ENCODE peak calls at places on chromosomes 5 and 9, in ten cellular contexts. M is fibroblast of the conjunctiva, E is D341Med, V is NCI-H1048, R is sigmoid colon, X is amniotic stem cell, H is progenitor cell of endocrine pancreas, S is GM19239, B is cerebellum, J is GM03348. C is an unnamed sample.

GRCh38 chr5:147346006-147346561 is 111.3 kb downstream of the STK32A start:
- DNase-seq in M (no peak), R (no peak), B (no peak), S (no peak), V (no peak), J (no peak), X (no peak), H (no peak), E (peak; percentile 29), C (no peak)

GRCh38 chr5:142065273-142065672 is 43.3 kb upstream of the NDFIP1 start:
- DNase-seq in H (no peak), B (peak; percentile 79), S (no peak), E (no peak), M (no peak), V (no peak), J (no peak), R (no peak), X (no peak), C (no peak)

GRCh38 chr5:18067615-18068014 is 433.4 kb downstream of the TAF11L14 start:
- DNase-seq in E (no peak), H (no peak), M (no peak), X (no peak), J (no peak), S (no peak), R (no peak), V (no peak), B (no peak), C (no peak)

GRCh38 chr5:99141534-99142135 is 212.8 kb upstream of the CHD1 start:
- DNase-seq in X (no peak), J (no peak), V (no peak), M (no peak), B (no peak), H (no peak), S (no peak), R (no peak), E (no peak), C (no peak)

GRCh38 chr9:71793386-71794105 is 25.2 kb upstream of the CEMIP2 start:
- DNase-seq in H (no peak), X (no peak), B (no peak), J (peak; percentile 56), R (no peak), S (no peak), V (no peak), M (no peak), E (no peak), C (no peak)

GRCh38 chr5:17257705-17258273 is 40.4 kb downstream of the BASP1 start:
- DNase-seq in H (no peak), J (no peak), M (no peak), X (no peak), R (no peak), V (no peak), S (no peak), B (peak; percentile 31), E (no peak), C (no peak)

GRCh38 chr5:15585826-15586591 is 86.0 kb downstream of the FBXL7 start:
- DNase-seq in M (no peak), E (no peak), H (no peak), X (no peak), J (peak; percentile 40), R (no peak), S (no peak), B (no peak), V (no peak), C (no peak)

GRCh38 chr5:174418809-174419522 is 305.4 kb upstream of the MSX2 start:
- DNase-seq in X (no peak), S (no peak), V (no peak), R (no peak), J (no peak), E (peak; percentile 35), H (no peak), B (no peak), M (no peak), C (no peak)

GRCh38 chr5:87400305-87400899 is 12.3 kb downstream of the CCNH start:
- DNase-seq in J (peak; percentile 49), R (no peak), H (no peak), S (no peak), E (peak; percentile 35), X (no peak), B (peak; percentile 48), M (peak; percentile 23), V (no peak), C (no peak)

GRCh38 chr9:95835398-95835797 is 40.1 kb upstream of the ERCC6L2 start:
- DNase-seq in V (no peak), J (no peak), R (no peak), M (no peak), X (no peak), E (no peak), H (no peak), S (no peak), B (no peak), C (no peak)

GRCh38 chr9:113626735-113627495 is 163.4 kb downstream of the RGS3 start:
- DNase-seq in R (peak; percentile 91), E (no peak), S (no peak), X (no peak), M (no peak), J (no peak), V (no peak), B (no peak), H (no peak), C (no peak)

GRCh38 chr9:69346596-69347390 is 21.8 kb downstream of the ENTREP1 start:
- DNase-seq in E (no peak), V (no peak), X (no peak), B (no peak), J (no peak), S (no peak), R (no peak), H (no peak), M (no peak), C (no peak)

GRCh38 chr5:155689403-155689802 is 637.6 kb upstream of the SGCD start:
- DNase-seq in X (no peak), H (no peak), J (no peak), R (no peak), E (no peak), V (peak; percentile 50), S (no peak), B (no peak), M (no peak), C (peak; percentile 36)

GRCh38 chr9:76419782-76420380 is 25.7 kb upstream of the RFK start:
- DNase-seq in J (peak; percentile 56), E (peak; percentile 48), X (no peak), H (no peak), B (no peak), R (no peak), S (no peak), M (no peak), V (no peak), C (no peak)

GRCh38 chr9:113261917-113262671 is 13.3 kb downstream of the CDC26 start:
- DNase-seq in B (no peak), V (no peak), M (no peak), H (no peak), R (no peak), E (no peak), J (no peak), X (no peak), S (no peak), C (no peak)

GRCh38 chr9:131008909-131009618 is at the start of gene LAMC3:
- DNase-seq in H (no peak), M (no peak), X (no peak), E (peak; percentile 74), R (no peak), V (no peak), S (no peak), B (no peak), J (peak; percentile 62), C (no peak)

GRCh38 chr9:79652598-79652997 is 80.8 kb downstream of the TLE4 start:
- DNase-seq in E (no peak), J (peak; percentile 11), V (no peak), S (no peak), M (no peak), B (no peak), R (no peak), H (no peak), X (no peak), C (no peak)

GRCh38 chr9:35257986-35258664 is 96.3 kb downstream of the UNC13B start:
- DNase-seq in J (no peak), M (no peak), V (no peak), X (no peak), B (no peak), S (no peak), H (no peak), R (no peak), E (no peak), C (no peak)

GRCh38 chr9:122314193-122314592 is 49.5 kb downstream of the MRRF start:
- DNase-seq in X (no peak), H (no peak), V (no peak), M (no peak), S (no peak), E (no peak), J (no peak), B (no peak), R (no peak), C (no peak)

GRCh38 chr9:13956107-13956506 is 357.8 kb downstream of the NFIB start:
- DNase-seq in H (no peak), X (no peak), E (no peak), J (no peak), V (no peak), M (no peak), R (no peak), S (no peak), B (no peak), C (no peak)

C was measured in NCI-H1417 treated with DMSO at 0.1 percent for 48 hours.